ENCODE peak calls at places on chromosomes 5 and 9, in seven cellular contexts. V is epithelial cell of esophagus, O is WTC11, U is NB4, N is adrenal gland, B is GM20000, Z is left ventricle myocardium inferior. J is an unnamed sample.

GRCh38 chr9:117555964-117556629 is 141.2 kb upstream of the ASTN2 start:
- DNase-seq in V (peak), O (peak), U (peak), N (peak), B (peak), Z (peak), J (peak)

GRCh38 chr9:127360829-127361228 is 36.1 kb upstream of the SLC2A8 start:
- DNase-seq in V (peak), O (peak), U (peak), N (peak), B (no peak), Z (no peak), J (no peak)

GRCh38 chr9:99060621-99061020 is 44.3 kb upstream of the TGFBR1 start:
- DNase-seq in V (no peak), O (no peak), U (no peak), N (no peak), B (no peak), Z (no peak), J (no peak)

GRCh38 chr9:136011703-136012496 is 50.7 kb upstream of the UBAC1 start:
- DNase-seq in V (no peak), O (peak), U (no peak), N (peak), B (no peak), Z (peak), J (peak)

GRCh38 chr5:154288145-154288544 is 97.6 kb downstream of the GALNT10 start:
- DNase-seq in V (no peak), O (no peak), U (no peak), N (no peak), B (no peak), Z (no peak), J (no peak)

GRCh38 chr9:84991506-84991855 is 322.0 kb downstream of the NTRK2 start:
- DNase-seq in V (no peak), O (no peak), U (no peak), N (no peak), B (no peak), Z (no peak), J (no peak)

GRCh38 chr5:159773062-159773924 is 143.0 kb upstream of the ADRA1B start:
- DNase-seq in V (peak), O (peak), U (peak), N (peak), B (peak), Z (peak), J (peak)

GRCh38 chr9:29659014-29659413 is 2085.7 kb upstream of the C9orf72 start:
- DNase-seq in V (no peak), O (no peak), U (no peak), N (no peak), B (no peak), Z (no peak), J (no peak)

GRCh38 chr9:96450613-96451544 is 910 bp downstream of the HABP4 start:
- DNase-seq in V (peak), O (peak), U (peak), N (peak), B (peak), Z (peak), J (peak)

DNA sequence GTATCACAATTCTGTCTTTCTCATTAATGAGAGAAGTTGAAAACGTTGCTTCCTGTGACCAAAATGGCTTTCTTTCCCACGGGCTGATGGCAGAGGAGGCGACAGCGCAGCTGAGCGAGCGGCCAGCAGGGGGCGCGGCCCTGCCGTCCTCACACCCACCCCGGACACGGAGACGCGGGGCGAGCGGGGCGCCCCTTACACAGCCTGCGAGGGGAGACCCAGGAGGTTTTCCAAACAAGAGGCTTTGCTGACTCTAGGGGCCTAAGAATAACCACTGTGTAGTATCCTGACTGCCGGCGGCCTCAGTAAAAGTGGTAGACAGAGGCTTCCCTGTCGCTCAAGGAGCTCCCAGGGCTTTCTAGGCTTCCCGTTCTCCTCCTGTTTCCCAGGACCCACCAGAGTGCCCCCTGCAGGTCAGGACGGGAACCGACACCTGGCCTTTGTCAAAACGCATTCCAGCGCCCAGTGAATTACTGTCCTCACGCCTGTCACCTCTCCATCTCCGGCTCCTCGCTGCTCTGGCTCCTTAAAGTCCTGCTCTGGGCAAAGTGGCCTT is 27.3 kb upstream of the FGF1 start:
- DNase-seq in V (peak), O (peak), U (peak), N (peak), B (peak), Z (peak), J (peak)
- TF ChIP-seq CTCF in V (peak), O (peak), U (peak), N (peak), B (peak), Z (peak), J (peak)

DNA sequence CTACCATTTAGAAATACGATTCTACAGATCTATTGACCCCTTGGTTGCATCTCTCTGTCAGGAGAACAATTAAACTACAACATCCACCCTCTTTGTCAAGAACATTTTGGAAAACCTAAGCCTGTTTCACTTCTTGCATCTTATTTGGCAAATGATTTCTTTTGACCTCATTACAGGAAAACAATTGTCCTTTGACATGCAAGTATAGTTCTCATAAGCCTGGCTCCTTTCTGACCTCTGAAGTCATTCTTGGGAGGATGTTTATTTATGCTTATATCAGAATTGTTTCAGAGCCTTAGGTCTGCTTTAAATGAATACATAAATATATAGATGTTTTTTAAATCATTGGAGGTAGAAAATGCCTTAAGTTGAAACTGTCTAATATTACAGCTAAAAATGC is 361.3 kb upstream of the PTGER4 start:
- DNase-seq in V (no peak), O (no peak), U (no peak), N (no peak), B (no peak), Z (no peak), J (no peak)
- TF ChIP-seq CTCF in V (no peak), O (no peak), U (no peak), N (no peak), B (no peak), Z (no peak), J (no peak)

GRCh38 chr9:137281345-137282116 is 4.0 kb downstream of the TOR4A start:
- DNase-seq in V (no peak), O (peak), U (no peak), N (no peak), B (peak), Z (no peak), J (peak)

GRCh38 chr9:137286980-137287383 is 9.5 kb downstream of the TOR4A start:
- DNase-seq in V (peak), O (peak), U (peak), N (peak), B (peak), Z (no peak), J (peak)
- TF ChIP-seq CTCF in V (peak), O (no peak), U (peak), N (peak), B (peak), Z (peak), J (peak)

DNA sequence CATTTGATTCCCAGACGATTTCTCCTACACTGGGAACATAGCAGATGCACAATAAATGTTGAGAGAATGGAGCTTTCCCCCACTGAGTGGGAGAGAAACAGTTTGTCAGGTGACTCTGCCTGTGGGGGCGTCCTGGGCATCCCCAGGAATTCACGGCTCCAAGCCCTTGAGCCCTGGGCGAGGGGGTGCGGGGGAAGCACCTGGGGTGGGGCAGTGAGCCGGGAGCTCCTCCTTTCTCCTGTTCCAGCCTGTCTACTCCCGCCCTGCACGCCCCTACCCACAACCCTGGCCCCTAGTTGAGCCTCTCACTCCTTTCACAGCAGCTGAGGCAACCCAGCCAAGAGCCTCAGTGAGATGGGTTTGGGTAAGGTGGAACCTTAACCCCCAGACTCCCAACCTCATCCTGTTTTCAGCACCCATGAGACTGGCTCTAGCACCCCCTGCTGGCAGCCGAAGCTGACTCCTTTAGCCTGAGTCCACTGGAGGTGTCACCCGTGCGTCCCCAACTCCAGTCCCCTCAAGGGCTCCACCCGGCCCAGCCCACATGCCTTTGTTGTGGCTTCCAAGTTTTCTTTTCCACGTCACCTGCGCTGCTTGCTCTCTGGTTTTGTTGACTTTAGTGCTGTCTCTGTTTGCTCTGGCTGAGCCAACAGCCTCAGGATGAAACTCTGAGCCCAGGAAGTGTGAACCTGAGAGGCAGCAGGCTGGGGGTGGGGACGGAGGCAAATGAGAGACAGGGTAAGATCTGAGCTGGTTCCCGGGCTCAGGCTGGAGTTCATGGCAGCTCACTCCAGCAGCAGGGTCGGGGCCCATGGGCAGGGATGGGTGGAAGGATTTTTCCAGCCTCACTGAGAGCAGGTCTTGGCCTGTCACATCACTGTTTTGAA is 13.0 kb upstream of the AQP7 start:
- DNase-seq in V (peak), O (peak), U (peak), N (peak), B (peak), Z (peak), J (peak)
- TF ChIP-seq CTCF in V (peak), O (peak), U (peak), N (peak), B (peak), Z (peak), J (peak)

DNA sequence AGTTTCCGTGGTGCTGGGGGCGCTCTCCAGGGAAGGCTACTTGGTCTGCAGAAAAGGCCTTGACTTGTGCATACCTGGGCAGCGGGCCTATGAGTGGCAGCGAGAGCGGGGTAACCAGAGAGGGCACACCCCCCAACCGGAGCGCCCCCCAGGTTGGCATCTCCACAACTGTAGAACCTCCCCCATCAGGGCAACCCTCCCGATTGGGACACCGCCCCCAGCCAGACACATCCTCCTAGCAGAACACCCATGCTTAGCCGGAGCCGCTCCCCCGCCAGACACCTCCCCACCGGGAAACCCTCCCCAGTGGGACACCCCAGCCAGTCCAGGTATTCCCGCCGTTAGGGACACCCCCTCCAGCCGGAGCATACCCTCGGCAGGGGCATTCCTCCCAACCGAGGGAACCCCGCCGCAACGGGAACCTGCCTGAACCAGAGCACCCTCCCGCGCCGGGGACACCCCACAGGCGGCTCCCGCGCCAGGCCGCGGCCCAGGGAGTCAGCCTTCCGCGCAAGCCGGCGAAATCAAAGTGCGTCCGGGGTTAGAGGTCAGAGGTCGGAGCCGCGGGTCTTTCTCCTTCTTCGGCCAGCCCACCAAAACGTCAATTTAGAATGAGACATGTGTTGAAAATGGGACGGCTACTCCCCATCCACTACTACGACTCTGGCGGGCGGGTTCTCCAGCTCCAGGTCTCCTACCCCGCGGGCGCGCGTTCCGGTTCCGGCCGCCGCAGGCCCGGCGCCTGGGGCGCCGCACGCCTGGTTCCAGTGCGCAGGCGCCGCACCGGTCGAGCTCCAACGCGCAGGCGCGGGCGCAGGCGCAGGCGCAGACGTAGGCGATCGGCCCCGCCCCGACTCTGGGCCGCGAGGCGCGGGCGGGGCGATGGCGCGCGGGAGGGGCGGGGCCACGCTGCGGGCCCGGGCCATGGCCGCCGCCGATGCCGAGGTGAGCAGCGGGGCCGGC is at the start of gene EHMT1:
- DNase-seq in V (peak), O (peak), U (peak), N (peak), B (peak), Z (peak), J (peak)
- TF ChIP-seq CTCF in V (no peak), O (no peak), U (no peak), N (peak), B (no peak), Z (no peak), J (no peak)